ENCODE peak calls at places on chromosome 17, in nine cellular contexts. One of them, this sample, is unnamed. For H3K4me1, the result is how much of the 10 kb centered on the place peaks cover.

GRCh38 chr17:71438631-71439146 is 682.1 kb upstream of the SOX9 start:
- DNase-seq in stomach: no peak
- DNase-seq in HCT116: peak
- DNase-seq in GM23338: no peak
- DNase-seq in SK-N-SH: peak
- DNase-seq in esophagus muscularis mucosa: no peak
- DNase-seq in Panc1: peak
- DNase-seq in suprapubic skin: no peak
- DNase-seq in sigmoid colon: no peak
- DNase-seq in this sample: no peak

GRCh38 chr17:66727634-66728570 is 107.0 kb upstream of the CACNG5 start:
- DNase-seq in SK-N-SH: peak
- DNase-seq in stomach: peak
- DNase-seq in suprapubic skin: no peak
- DNase-seq in GM23338: peak
- DNase-seq in Panc1: peak
- DNase-seq in sigmoid colon: peak
- DNase-seq in HCT116: peak
- DNase-seq in esophagus muscularis mucosa: no peak
- DNase-seq in this sample: peak

GRCh38 chr17:78359216-78359935 is 501 bp downstream of the SOCS3 start:
- DNase-seq in esophagus muscularis mucosa: no peak
- DNase-seq in GM23338: peak
- DNase-seq in suprapubic skin: peak
- DNase-seq in stomach: no peak
- DNase-seq in HCT116: no peak
- DNase-seq in sigmoid colon: peak
- DNase-seq in SK-N-SH: peak
- DNase-seq in Panc1: no peak
- DNase-seq in this sample: no peak

GRCh38 chr17:34639706-34640425 is 60.5 kb downstream of the TMEM132E start:
- DNase-seq in GM23338: no peak
- DNase-seq in Panc1: no peak
- DNase-seq in sigmoid colon: no peak
- DNase-seq in esophagus muscularis mucosa: no peak
- DNase-seq in stomach: no peak
- DNase-seq in HCT116: no peak
- DNase-seq in SK-N-SH: no peak
- DNase-seq in suprapubic skin: no peak
- DNase-seq in this sample: no peak

GRCh38 chr17:63699638-63700527 is at the start of gene LIMD2:
- DNase-seq in suprapubic skin: peak
- DNase-seq in esophagus muscularis mucosa: no peak
- DNase-seq in GM23338: peak
- DNase-seq in HCT116: no peak
- DNase-seq in SK-N-SH: peak
- DNase-seq in sigmoid colon: peak
- DNase-seq in stomach: peak
- DNase-seq in Panc1: no peak
- DNase-seq in this sample: peak

GRCh38 chr17:15309793-15310192 is 31.6 kb downstream of the TEKT3 start:
- DNase-seq in SK-N-SH: no peak
- DNase-seq in suprapubic skin: no peak
- DNase-seq in esophagus muscularis mucosa: peak
- DNase-seq in stomach: no peak
- DNase-seq in GM23338: no peak
- DNase-seq in HCT116: no peak
- DNase-seq in sigmoid colon: no peak
- DNase-seq in Panc1: no peak
- DNase-seq in this sample: no peak

GRCh38 chr17:12070561-12070960 is 49.9 kb downstream of the MAP2K4 start:
- DNase-seq in HCT116: no peak
- DNase-seq in suprapubic skin: no peak
- DNase-seq in esophagus muscularis mucosa: no peak
- DNase-seq in Panc1: no peak
- DNase-seq in sigmoid colon: no peak
- DNase-seq in SK-N-SH: no peak
- DNase-seq in stomach: no peak
- DNase-seq in GM23338: no peak
- DNase-seq in this sample: no peak

GRCh38 chr17:66661411-66661843 is 173.5 kb upstream of the CACNG5 start:
- DNase-seq in esophagus muscularis mucosa: no peak
- DNase-seq in suprapubic skin: no peak
- DNase-seq in stomach: peak
- DNase-seq in GM23338: no peak
- DNase-seq in sigmoid colon: no peak
- DNase-seq in SK-N-SH: no peak
- DNase-seq in HCT116: peak
- DNase-seq in Panc1: peak
- DNase-seq in this sample: peak

GRCh38 chr17:35807371-35808144 is 1.7 kb upstream of the TAF15 start:
- DNase-seq in SK-N-SH: no peak
- DNase-seq in HCT116: no peak
- DNase-seq in Panc1: no peak
- DNase-seq in GM23338: no peak
- DNase-seq in stomach: no peak
- DNase-seq in esophagus muscularis mucosa: no peak
- DNase-seq in suprapubic skin: no peak
- DNase-seq in sigmoid colon: no peak
- DNase-seq in this sample: no peak

DNA sequence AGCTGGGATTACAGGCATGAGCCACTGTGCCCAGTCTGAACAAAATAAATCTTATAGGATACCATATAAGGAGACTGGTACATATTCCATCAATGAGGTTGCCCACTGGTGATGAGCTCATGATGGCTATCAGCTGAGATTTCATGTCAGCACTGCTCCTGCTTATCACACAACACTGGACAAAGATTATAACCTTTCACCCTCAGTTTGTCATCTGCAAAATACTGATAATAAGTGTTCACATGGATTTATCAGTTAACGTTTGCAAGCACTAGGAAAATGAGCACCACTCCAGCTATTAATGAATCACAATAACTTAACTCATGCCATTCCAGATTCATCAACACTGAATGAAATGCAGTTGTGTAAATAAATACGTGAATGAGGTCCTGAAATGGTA is 83.7 kb downstream of the SSH2 start:
- DNase-seq in SK-N-SH: no peak
- DNase-seq in stomach: no peak
- DNase-seq in esophagus muscularis mucosa: no peak
- DNase-seq in sigmoid colon: no peak
- DNase-seq in Panc1: no peak
- DNase-seq in suprapubic skin: no peak
- DNase-seq in GM23338: no peak
- DNase-seq in HCT116: no peak
- DNase-seq in this sample: no peak
- TF ChIP-seq POLR2AphosphoS5 in SK-N-SH: no peak
- TF ChIP-seq POLR2AphosphoS5 in stomach: no peak
- TF ChIP-seq POLR2AphosphoS5 in esophagus muscularis mucosa: no peak
- TF ChIP-seq POLR2AphosphoS5 in sigmoid colon: no peak
- TF ChIP-seq POLR2AphosphoS5 in Panc1: no peak
- TF ChIP-seq POLR2AphosphoS5 in suprapubic skin: no peak
- TF ChIP-seq POLR2AphosphoS5 in GM23338: no peak
- TF ChIP-seq POLR2AphosphoS5 in HCT116: no peak
- TF ChIP-seq POLR2AphosphoS5 in this sample: no peak

GRCh38 chr17:46124695-46125592 is 68.3 kb downstream of the KANSL1 start:
- DNase-seq in esophagus muscularis mucosa: no peak
- DNase-seq in sigmoid colon: no peak
- DNase-seq in stomach: no peak
- DNase-seq in SK-N-SH: no peak
- DNase-seq in Panc1: no peak
- DNase-seq in suprapubic skin: no peak
- DNase-seq in GM23338: no peak
- DNase-seq in HCT116: no peak
- DNase-seq in this sample: no peak
- H3K4me1 ChIP-seq in esophagus muscularis mucosa: half or more
- H3K4me1 ChIP-seq in sigmoid colon: half or more
- H3K4me1 ChIP-seq in stomach: half or more
- H3K4me1 ChIP-seq in SK-N-SH: under half
- H3K4me1 ChIP-seq in Panc1: under half
- H3K4me1 ChIP-seq in suprapubic skin: under half
- H3K4me1 ChIP-seq in GM23338: half or more
- H3K4me1 ChIP-seq in HCT116: under half
- H3K4me1 ChIP-seq in this sample: under half

GRCh38 chr17:42438600-42439567 is 15.8 kb upstream of the CAVIN1 start:
- DNase-seq in esophagus muscularis mucosa: no peak
- DNase-seq in GM23338: peak
- DNase-seq in suprapubic skin: peak
- DNase-seq in sigmoid colon: no peak
- DNase-seq in SK-N-SH: no peak
- DNase-seq in stomach: peak
- DNase-seq in HCT116: no peak
- DNase-seq in Panc1: no peak
- DNase-seq in this sample: no peak
- TF ChIP-seq POLR2AphosphoS5 in esophagus muscularis mucosa: no peak
- TF ChIP-seq POLR2AphosphoS5 in GM23338: no peak
- TF ChIP-seq POLR2AphosphoS5 in suprapubic skin: no peak
- TF ChIP-seq POLR2AphosphoS5 in sigmoid colon: no peak
- TF ChIP-seq POLR2AphosphoS5 in SK-N-SH: no peak
- TF ChIP-seq POLR2AphosphoS5 in stomach: no peak
- TF ChIP-seq POLR2AphosphoS5 in HCT116: no peak
- TF ChIP-seq POLR2AphosphoS5 in Panc1: no peak
- TF ChIP-seq POLR2AphosphoS5 in this sample: no peak

GRCh38 chr17:27246537-27246936 is 47.4 kb upstream of the WSB1 start:
- DNase-seq in Panc1: no peak
- DNase-seq in SK-N-SH: no peak
- DNase-seq in HCT116: no peak
- DNase-seq in suprapubic skin: no peak
- DNase-seq in sigmoid colon: no peak
- DNase-seq in GM23338: no peak
- DNase-seq in esophagus muscularis mucosa: no peak
- DNase-seq in stomach: no peak
- DNase-seq in this sample: no peak

GRCh38 chr17:27247071-27247957 is 46.6 kb upstream of the WSB1 start:
- DNase-seq in HCT116: no peak
- DNase-seq in sigmoid colon: peak
- DNase-seq in suprapubic skin: peak
- DNase-seq in Panc1: no peak
- DNase-seq in esophagus muscularis mucosa: peak
- DNase-seq in stomach: peak
- DNase-seq in GM23338: no peak
- DNase-seq in SK-N-SH: no peak
- DNase-seq in this sample: peak

GRCh38 chr17:27244481-27245223 is 49.3 kb upstream of the WSB1 start:
- DNase-seq in stomach: no peak
- DNase-seq in SK-N-SH: no peak
- DNase-seq in GM23338: peak
- DNase-seq in sigmoid colon: peak
- DNase-seq in esophagus muscularis mucosa: no peak
- DNase-seq in Panc1: no peak
- DNase-seq in HCT116: no peak
- DNase-seq in suprapubic skin: peak
- DNase-seq in this sample: peak

GRCh38 chr17:27245230-27245696 is 48.7 kb upstream of the WSB1 start:
- DNase-seq in suprapubic skin: peak
- DNase-seq in esophagus muscularis mucosa: peak
- DNase-seq in Panc1: no peak
- DNase-seq in sigmoid colon: peak
- DNase-seq in stomach: peak
- DNase-seq in SK-N-SH: peak
- DNase-seq in GM23338: peak
- DNase-seq in HCT116: peak
- DNase-seq in this sample: peak

GRCh38 chr17:27247958-27248342 is 46.0 kb upstream of the WSB1 start:
- DNase-seq in esophagus muscularis mucosa: no peak
- DNase-seq in stomach: no peak
- DNase-seq in sigmoid colon: no peak
- DNase-seq in Panc1: no peak
- DNase-seq in SK-N-SH: no peak
- DNase-seq in GM23338: no peak
- DNase-seq in HCT116: no peak
- DNase-seq in suprapubic skin: no peak
- DNase-seq in this sample: no peak
- H3K4me1 ChIP-seq in esophagus muscularis mucosa: half or more
- H3K4me1 ChIP-seq in stomach: under half
- H3K4me1 ChIP-seq in sigmoid colon: under half
- H3K4me1 ChIP-seq in Panc1: under half
- H3K4me1 ChIP-seq in SK-N-SH: under half
- H3K4me1 ChIP-seq in GM23338: under half
- H3K4me1 ChIP-seq in HCT116: under half
- H3K4me1 ChIP-seq in suprapubic skin: under half
- H3K4me1 ChIP-seq in this sample: under half

DNA sequence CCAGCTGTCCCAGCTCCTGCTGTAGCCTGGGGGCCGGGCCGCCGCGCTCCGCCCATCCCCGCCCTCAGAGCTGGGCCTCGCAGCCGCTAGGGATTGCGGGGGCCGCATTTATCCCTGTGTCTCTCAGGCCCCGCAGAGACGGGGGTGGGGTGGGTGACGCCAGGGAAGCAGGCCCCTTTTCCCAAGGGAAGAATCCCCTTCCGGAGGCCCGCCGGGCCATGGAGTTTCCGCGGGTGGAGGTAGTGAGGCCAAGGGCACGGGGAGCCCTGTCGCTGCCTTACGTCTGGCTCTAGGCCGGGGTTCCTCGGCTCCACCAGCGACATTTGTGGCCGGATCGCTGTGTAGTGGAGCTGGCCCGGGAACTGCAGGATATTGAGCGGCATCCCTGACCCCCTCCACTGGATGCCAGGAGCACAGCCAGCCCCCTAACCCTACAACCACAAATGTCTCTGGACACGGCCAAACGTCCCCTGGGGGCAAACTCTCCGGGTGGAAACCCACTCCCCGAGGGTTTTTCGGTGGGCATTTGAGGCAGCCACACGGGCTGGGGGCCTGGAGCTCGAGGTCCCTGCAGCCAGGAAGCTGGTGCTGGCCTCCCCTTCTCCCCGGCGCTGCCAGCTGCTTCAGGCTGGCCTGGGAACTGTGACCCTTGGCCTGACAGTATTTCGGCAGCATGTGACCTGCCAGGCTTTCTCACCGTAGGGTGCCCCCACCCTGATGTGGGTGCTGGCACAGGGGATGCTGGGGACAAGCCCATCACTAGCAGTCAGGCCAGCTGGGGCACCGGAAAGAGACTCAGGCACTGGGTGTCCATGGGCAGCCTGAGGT is 12.0 kb upstream of the CD300A start:
- DNase-seq in stomach: no peak
- DNase-seq in Panc1: no peak
- DNase-seq in HCT116: peak
- DNase-seq in SK-N-SH: no peak
- DNase-seq in sigmoid colon: peak
- DNase-seq in GM23338: peak
- DNase-seq in suprapubic skin: peak
- DNase-seq in esophagus muscularis mucosa: peak
- DNase-seq in this sample: peak
- TF ChIP-seq POLR2AphosphoS5 in stomach: peak
- TF ChIP-seq POLR2AphosphoS5 in Panc1: no peak
- TF ChIP-seq POLR2AphosphoS5 in HCT116: peak
- TF ChIP-seq POLR2AphosphoS5 in SK-N-SH: no peak
- TF ChIP-seq POLR2AphosphoS5 in sigmoid colon: peak
- TF ChIP-seq POLR2AphosphoS5 in GM23338: peak
- TF ChIP-seq POLR2AphosphoS5 in suprapubic skin: no peak
- TF ChIP-seq POLR2AphosphoS5 in esophagus muscularis mucosa: peak
- TF ChIP-seq POLR2AphosphoS5 in this sample: peak

DNA sequence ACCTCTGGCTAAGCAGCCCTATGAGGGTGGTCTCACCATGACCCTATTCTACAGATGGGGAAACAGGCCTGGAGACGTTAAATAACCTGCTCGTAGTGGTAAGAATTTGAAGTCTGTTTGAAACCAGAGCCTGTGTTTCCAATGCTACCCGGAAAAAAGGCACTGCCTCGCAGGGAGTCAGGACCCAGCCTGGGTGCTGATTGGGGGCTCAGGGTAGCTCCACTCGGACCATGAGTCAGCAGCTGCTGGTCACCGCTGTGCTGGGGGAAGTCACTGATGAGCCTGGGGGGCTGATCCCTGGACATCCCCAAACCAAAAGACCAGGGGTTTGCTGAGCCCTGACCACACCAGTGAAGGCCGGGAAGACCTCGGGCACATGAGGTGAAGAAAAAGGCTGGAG is 9.4 kb upstream of the PLD6 start:
- DNase-seq in GM23338: no peak
- DNase-seq in Panc1: no peak
- DNase-seq in SK-N-SH: no peak
- DNase-seq in stomach: no peak
- DNase-seq in HCT116: no peak
- DNase-seq in esophagus muscularis mucosa: no peak
- DNase-seq in sigmoid colon: no peak
- DNase-seq in suprapubic skin: no peak
- DNase-seq in this sample: no peak
- H3K4me1 ChIP-seq in GM23338: under half
- H3K4me1 ChIP-seq in Panc1: under half
- H3K4me1 ChIP-seq in SK-N-SH: under half
- H3K4me1 ChIP-seq in stomach: under half
- H3K4me1 ChIP-seq in HCT116: under half
- H3K4me1 ChIP-seq in esophagus muscularis mucosa: under half
- H3K4me1 ChIP-seq in sigmoid colon: under half
- H3K4me1 ChIP-seq in suprapubic skin: under half
- H3K4me1 ChIP-seq in this sample: under half

This sample was measured in prostate gland.